ENCODE peak calls at places on chromosomes 3 and 15, in seven cellular contexts. R is GM23338, C is GM23248, X is astrocyte, W is IMR-90, L is HepG2, F is hepatocyte. J is an unnamed sample. For H3K27me3, the result is how much of the 10 kb centered on the place peaks cover.

GRCh38 chr3:4234894-4235293 is 68.3 kb upstream of the SETMAR start:
- DNase-seq in R (no peak), C (no peak), X (no peak), W (no peak), L (no peak), F (no peak), J (no peak)

GRCh38 chr3:42670051-42670576 is 15.2 kb upstream of the KLHL40 start:
- DNase-seq in R (no peak), C (no peak), X (no peak), W (no peak), L (no peak), F (no peak), J (no peak)

GRCh38 chr3:134846943-134847342 is 51.9 kb downstream of the EPHB1 start:
- DNase-seq in R (peak), C (peak), X (peak), W (peak), L (peak), F (peak), J (peak)

GRCh38 chr3:185070491-185071335 is 82.1 kb downstream of the C3orf70 start:
- DNase-seq in R (peak), C (peak), X (no peak), W (peak), L (peak), F (peak), J (peak)

GRCh38 chr15:77033729-77034619 is 36.9 kb downstream of the TSPAN3 start:
- DNase-seq in R (no peak), C (no peak), X (no peak), W (no peak), L (no peak), F (peak), J (no peak)

GRCh38 chr3:39144095-39144747 is 9.2 kb downstream of the CSRNP1 start:
- DNase-seq in R (no peak), C (no peak), X (no peak), W (no peak), L (no peak), F (peak), J (no peak)

GRCh38 chr15:32855942-32856341 is 138.1 kb downstream of the GREM1 start:
- DNase-seq in R (peak), C (peak), X (peak), W (peak), L (peak), F (peak), J (peak)

GRCh38 chr15:80887148-80887547 is 102.5 kb downstream of the MESD start:
- DNase-seq in R (peak), C (no peak), X (no peak), W (no peak), L (no peak), F (no peak), J (no peak)

GRCh38 chr15:35925634-35926380 is 379.8 kb upstream of the DPH6 start:
- DNase-seq in R (no peak), C (peak), X (peak), W (peak), L (no peak), F (peak), J (peak)

GRCh38 chr3:100335137-100335833 is 728 bp downstream of the NIT2 start:
- DNase-seq in R (peak), C (peak), X (no peak), W (no peak), L (peak), F (peak), J (peak)

GRCh38 chr3:136336329-136337100 is 86.4 kb downstream of the PCCB start:
- DNase-seq in R (no peak), C (peak), X (peak), W (peak), L (no peak), F (no peak), J (no peak)

GRCh38 chr15:66850078-66850991 is 148.3 kb downstream of the SMAD6 start:
- DNase-seq in R (no peak), C (peak), X (no peak), W (no peak), L (no peak), F (peak), J (no peak)

GRCh38 chr15:63367390-63367789 is 14.3 kb downstream of the CA12 start:
- DNase-seq in R (no peak), C (peak), X (no peak), W (no peak), L (no peak), F (no peak), J (no peak)

GRCh38 chr3:40780801-40781406 is 256.1 kb downstream of the ZNF621 start:
- DNase-seq in R (no peak), C (peak), X (peak), W (no peak), L (no peak), F (peak), J (peak)

GRCh38 chr3:115785782-115786181 is 162.5 kb downstream of the GAP43 start:
- DNase-seq in R (no peak), C (peak), X (peak), W (no peak), L (no peak), F (no peak), J (no peak)

GRCh38 chr3:129439381-129439816 is 349 bp downstream of the MBD4 start:
- DNase-seq in R (peak), C (peak), X (no peak), W (no peak), L (no peak), F (peak), J (peak)

DNA sequence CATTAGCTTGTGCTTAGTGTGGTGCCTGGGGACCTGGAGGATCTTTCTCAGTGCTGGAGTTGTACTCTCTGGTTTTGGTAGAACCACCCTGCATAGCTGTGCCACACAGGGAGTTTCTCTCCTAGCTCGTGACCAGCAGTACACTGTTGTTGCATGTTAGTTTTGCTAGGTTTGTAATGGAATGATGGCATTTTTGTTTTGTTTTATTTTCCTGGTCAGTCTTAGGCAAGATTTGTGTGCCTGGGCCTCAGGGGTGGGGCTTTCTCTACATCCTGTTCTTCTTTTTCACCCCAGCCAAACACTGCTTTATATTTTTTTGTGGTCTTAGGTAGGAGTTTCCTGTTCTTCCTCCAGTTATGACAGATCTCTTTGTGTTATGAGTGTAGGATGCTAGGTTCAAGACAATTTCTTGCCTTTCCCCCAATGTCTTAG is 534.5 kb upstream of the KCNMB2 start:
- DNase-seq in R (no peak), C (no peak), X (no peak), W (no peak), L (no peak), F (no peak), J (no peak)
- H2AFZ ChIP-seq in R (peak), C (no peak), X (no peak), W (peak), L (no peak), F (no peak), J (peak)

GRCh38 chr3:44104043-44104442 is 137.6 kb upstream of the TOPAZ1 start:
- DNase-seq in R (no peak), C (no peak), X (no peak), W (no peak), L (no peak), F (no peak), J (no peak)

GRCh38 chr3:44100298-44100695 is 141.4 kb upstream of the TOPAZ1 start:
- DNase-seq in R (no peak), C (no peak), X (no peak), W (no peak), L (no peak), F (peak), J (no peak)

GRCh38 chr3:44099566-44100297 is 142.0 kb upstream of the TOPAZ1 start:
- DNase-seq in R (no peak), C (no peak), X (no peak), W (no peak), L (no peak), F (peak), J (no peak)

DNA sequence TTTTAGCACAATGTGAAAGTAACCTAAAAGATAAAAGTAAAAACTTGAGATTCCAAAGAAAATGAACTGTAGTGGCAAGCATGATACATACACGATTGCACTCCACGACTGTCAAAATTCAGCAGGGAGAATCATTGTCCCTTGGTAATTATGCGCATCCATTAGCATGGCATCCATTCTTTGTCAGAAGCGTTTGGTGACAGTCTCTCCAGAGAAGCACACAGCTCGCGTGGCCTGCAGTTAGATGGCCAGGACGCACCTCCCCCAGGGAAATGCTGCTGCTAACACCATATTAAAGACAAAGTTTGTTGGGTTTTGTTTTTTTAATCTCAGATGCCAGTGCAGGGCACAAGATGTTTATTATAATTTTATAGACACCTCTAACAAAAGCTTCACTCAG is 143.0 kb upstream of the TOPAZ1 start:
- DNase-seq in R (peak), C (no peak), X (no peak), W (no peak), L (no peak), F (no peak), J (no peak)
- H3K27me3 ChIP-seq in R (under half), C (under half), X (under half), W (under half), L (under half), F (under half), J (under half)

DNA sequence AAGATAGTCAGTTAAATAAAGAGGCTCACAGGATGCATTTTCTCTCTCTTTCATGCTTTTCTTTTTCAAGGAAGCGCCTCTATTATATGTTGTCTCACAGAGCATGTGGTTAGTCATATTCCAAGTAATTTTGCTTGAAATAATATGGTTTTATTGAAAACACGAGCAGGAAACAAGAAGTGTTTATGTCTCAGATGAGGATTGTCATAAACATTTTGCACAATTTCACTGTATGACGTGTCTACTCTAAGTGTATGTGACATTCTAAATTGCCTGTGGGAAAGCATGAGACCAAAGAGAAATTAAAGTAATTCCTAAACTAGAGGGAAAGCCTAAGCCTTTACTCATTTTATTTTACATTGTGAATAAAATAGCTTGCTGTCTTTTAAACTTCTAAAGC is 818.6 kb downstream of the EPHA3 start:
- DNase-seq in R (no peak), C (no peak), X (no peak), W (no peak), L (no peak), F (no peak), J (no peak)
- H2AFZ ChIP-seq in R (no peak), C (no peak), X (no peak), W (no peak), L (no peak), F (no peak), J (no peak)

GRCh38 chr15:96350321-96350720 is 19.8 kb downstream of the NR2F2 start:
- DNase-seq in R (no peak), C (no peak), X (no peak), W (no peak), L (no peak), F (no peak), J (no peak)

GRCh38 chr15:96348112-96349027 is 17.9 kb downstream of the NR2F2 start:
- DNase-seq in R (peak), C (no peak), X (no peak), W (no peak), L (no peak), F (no peak), J (no peak)

GRCh38 chr15:96349034-96349932 is 18.8 kb downstream of the NR2F2 start:
- DNase-seq in R (no peak), C (no peak), X (no peak), W (no peak), L (no peak), F (no peak), J (no peak)

GRCh38 chr15:96350884-96351639 is 20.6 kb downstream of the NR2F2 start:
- DNase-seq in R (no peak), C (no peak), X (no peak), W (no peak), L (no peak), F (no peak), J (no peak)

GRCh38 chr15:96349933-96350292 is 19.4 kb downstream of the NR2F2 start:
- DNase-seq in R (no peak), C (no peak), X (no peak), W (no peak), L (no peak), F (no peak), J (no peak)
- H3K27me3 ChIP-seq in R (half or more), C (under half), X (under half), W (under half), L (under half), F (half or more), J (under half)

GRCh38 chr3:49787182-49787464 is 781 bp upstream of the IP6K1 start:
- DNase-seq in R (no peak), C (no peak), X (no peak), W (no peak), L (no peak), F (no peak), J (peak)
- H2AFZ ChIP-seq in R (peak), C (peak), X (peak), W (peak), L (no peak), F (peak), J (peak)

DNA sequence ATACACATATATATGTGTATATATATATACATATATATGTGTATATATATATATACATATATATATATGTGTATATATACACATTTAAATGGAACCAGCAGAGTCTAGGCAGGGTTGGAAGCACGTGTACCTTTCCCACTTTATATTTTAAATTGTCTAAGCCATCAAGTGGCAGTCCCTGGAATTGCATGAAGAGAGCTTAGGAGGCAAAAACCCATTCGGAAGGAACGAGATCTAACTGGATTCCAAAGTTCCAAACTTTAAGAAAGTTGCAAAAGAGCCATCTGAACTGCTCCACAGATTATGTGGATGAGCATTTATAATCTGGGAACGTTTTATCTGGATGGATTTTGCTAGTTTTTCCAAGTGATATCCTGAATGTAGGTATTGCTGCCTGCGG is 186.5 kb downstream of the FOXP1 start:
- DNase-seq in R (peak), C (peak), X (no peak), W (peak), L (peak), F (peak), J (no peak)
- H3K27me3 ChIP-seq in R (under half), C (under half), X (under half), W (under half), L (under half), F (under half), J (under half)

J was measured in mammary epithelial cell.